ENCODE peak calls at places on chromosomes 6 and 20, in six cellular contexts. E is tibial artery, T is suprapubic skin, G is epithelial cell of proximal tubule, R is mucosa of descending colon, P is ovary. B is an unnamed sample.

GRCh38 chr6:159830481-159831372 is 30.7 kb downstream of the PNLDC1 start:
- DNase-seq in E (no peak), T (no peak), G (no peak), R (no peak), P (no peak), B (no peak)

GRCh38 chr6:159760602-159761057 is 1.2 kb upstream of the ACAT2 start:
- DNase-seq in E (no peak), T (no peak), G (no peak), R (no peak), P (no peak), B (peak)

GRCh38 chr20:137668-138131 is 4.7 kb upstream of the DEFB126 start:
- DNase-seq in E (no peak), T (no peak), G (no peak), R (no peak), P (no peak), B (no peak)

GRCh38 chr6:66897576-66897975 is 1190.5 kb upstream of the EYS start:
- DNase-seq in E (peak), T (no peak), G (no peak), R (no peak), P (no peak), B (no peak)

GRCh38 chr20:9807176-9807575 is 31.7 kb downstream of the PAK5 start:
- DNase-seq in E (no peak), T (no peak), G (no peak), R (no peak), P (no peak), B (no peak)

GRCh38 chr20:17541596-17541995 is 10.4 kb upstream of the BFSP1 start:
- DNase-seq in E (no peak), T (no peak), G (no peak), R (no peak), P (no peak), B (no peak)

GRCh38 chr6:44315506-44315905 is 2.4 kb upstream of the AARS2 start:
- DNase-seq in E (no peak), T (no peak), G (no peak), R (no peak), P (no peak), B (no peak)

GRCh38 chr20:43460172-43460829 is 2.6 kb downstream of the SRSF6 start:
- DNase-seq in E (no peak), T (no peak), G (no peak), R (no peak), P (no peak), B (no peak)

GRCh38 chr6:89734526-89734925 is 85.1 kb downstream of the MDN1 start:
- DNase-seq in E (no peak), T (no peak), G (no peak), R (no peak), P (no peak), B (no peak)

GRCh38 chr6:5525209-5525608 is 263.9 kb downstream of the FARS2 start:
- DNase-seq in E (no peak), T (no peak), G (no peak), R (no peak), P (no peak), B (no peak)

GRCh38 chr20:25259788-25260254 is 11.9 kb downstream of the PYGB start:
- DNase-seq in E (no peak), T (no peak), G (no peak), R (peak), P (no peak), B (no peak)

GRCh38 chr6:27873101-27874030 is 38.8 kb downstream of the OR2B2 start:
- DNase-seq in E (peak), T (peak), G (no peak), R (peak), P (no peak), B (no peak)

DNA sequence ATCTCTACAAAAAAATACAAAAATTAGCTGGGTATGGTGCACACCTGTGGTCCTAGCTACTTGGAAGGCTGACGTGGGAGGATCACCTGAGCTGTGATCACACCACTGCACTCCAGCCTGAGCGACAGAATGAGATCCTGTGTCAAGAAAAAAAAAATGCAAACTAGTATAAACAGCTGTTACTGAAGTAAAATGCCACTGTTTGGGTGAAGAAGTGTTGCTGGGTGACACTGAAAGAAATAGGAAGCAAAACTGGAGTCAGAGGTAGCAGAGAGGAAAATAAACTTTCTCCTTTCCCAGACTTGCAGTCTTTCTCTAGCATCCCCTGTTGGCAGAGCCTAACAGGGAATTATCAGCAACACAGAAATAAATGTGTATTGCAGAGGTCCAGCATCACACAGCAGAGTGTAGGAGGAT is 241.2 kb upstream of the PREP start:
- DNase-seq in E (no peak), T (no peak), G (no peak), R (no peak), P (no peak), B (no peak)
- TF ChIP-seq CTCF in E (no peak), T (no peak), G (no peak), R (no peak), P (no peak), B (peak)

DNA sequence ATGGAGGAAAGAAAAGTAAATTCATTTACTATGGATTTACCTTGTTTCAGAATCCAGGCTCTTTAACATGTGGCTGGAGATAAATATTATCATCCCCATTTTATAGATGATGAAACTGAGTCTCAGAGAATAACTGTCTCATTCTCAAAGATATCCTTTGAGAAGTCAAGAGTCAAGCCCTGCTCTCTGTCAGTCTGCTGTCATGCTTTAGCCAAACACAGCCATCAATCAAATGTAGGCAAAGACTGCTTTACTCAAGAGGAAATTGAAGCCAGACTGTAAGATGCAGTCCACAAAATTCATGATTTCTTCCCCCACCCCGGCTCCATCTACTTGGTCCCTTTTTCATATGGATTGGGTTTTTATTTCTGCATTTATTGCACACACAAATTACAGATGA is 102.8 kb upstream of the TOP1 start:
- DNase-seq in E (no peak), T (no peak), G (no peak), R (no peak), P (no peak), B (no peak)
- H3K4me3 ChIP-seq in E (no peak), T (no peak), G (no peak), R (no peak), P (no peak), B (no peak)

GRCh38 chr6:97069363-97069762 is 144.8 kb downstream of the KLHL32 start:
- DNase-seq in E (no peak), T (no peak), G (no peak), R (no peak), P (no peak), B (no peak)

GRCh38 chr6:97067045-97067444 is 142.5 kb downstream of the KLHL32 start:
- DNase-seq in E (no peak), T (no peak), G (no peak), R (no peak), P (no peak), B (no peak)

GRCh38 chr6:97064578-97064977 is 140.1 kb downstream of the KLHL32 start:
- DNase-seq in E (no peak), T (no peak), G (no peak), R (no peak), P (no peak), B (no peak)

GRCh38 chr6:97066056-97066455 is 141.5 kb downstream of the KLHL32 start:
- DNase-seq in E (no peak), T (no peak), G (no peak), R (no peak), P (no peak), B (no peak)

GRCh38 chr6:97068211-97068610 is 143.7 kb downstream of the KLHL32 start:
- DNase-seq in E (no peak), T (no peak), G (no peak), R (no peak), P (no peak), B (no peak)
- TF ChIP-seq CTCF in E (peak), T (no peak), G (peak), R (no peak), P (no peak), B (peak)

GRCh38 chr6:35955521-35955920 is 34.6 kb upstream of the SRPK1 start:
- DNase-seq in E (no peak), T (no peak), G (no peak), R (no peak), P (no peak), B (no peak)
- H3K4me3 ChIP-seq in E (no peak), T (no peak), G (no peak), R (no peak), P (no peak), B (no peak)

DNA sequence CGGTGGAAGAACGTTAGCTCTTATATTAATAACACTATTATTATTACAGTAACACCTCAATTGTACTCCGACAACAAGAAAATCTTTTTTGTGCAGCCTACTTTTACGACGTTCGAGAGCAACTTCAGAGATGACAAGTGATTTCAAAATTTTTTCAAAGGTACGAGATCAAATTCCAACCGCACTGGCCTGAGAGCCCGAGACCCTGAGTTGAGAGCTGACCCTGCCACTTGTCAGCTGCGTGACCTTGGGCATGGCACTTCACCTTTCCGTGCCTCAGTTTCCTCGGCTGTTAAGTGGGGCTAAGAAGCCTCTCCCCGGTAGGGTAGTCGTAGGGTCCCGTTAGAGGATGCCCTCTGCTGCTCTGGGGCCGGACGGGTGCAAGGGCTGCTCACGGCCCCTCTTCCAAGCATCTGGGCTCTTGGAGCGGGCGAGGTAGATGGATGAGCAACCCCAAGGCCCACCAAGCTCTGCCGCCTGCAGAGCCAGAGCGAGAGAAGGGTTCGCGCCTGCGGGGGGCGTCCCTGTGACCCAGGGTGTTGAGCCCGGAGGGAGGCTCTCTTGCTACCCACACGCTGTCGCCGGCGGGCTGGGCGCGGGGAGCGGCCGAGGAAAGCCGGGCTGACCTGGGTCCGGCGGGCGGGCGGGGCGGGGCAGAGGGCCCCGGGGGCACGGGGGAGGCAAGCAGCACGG is 510 bp downstream of the NDRG3 start:
- DNase-seq in E (no peak), T (peak), G (no peak), R (peak), P (no peak), B (no peak)
- TF ChIP-seq CTCF in E (no peak), T (no peak), G (no peak), R (no peak), P (no peak), B (no peak)

GRCh38 chr6:33428891-33429744 is 9.3 kb downstream of the SYNGAP1 start:
- DNase-seq in E (no peak), T (peak), G (no peak), R (no peak), P (no peak), B (no peak)

GRCh38 chr6:33431880-33432541 is 12.1 kb downstream of the SYNGAP1 start:
- DNase-seq in E (no peak), T (peak), G (no peak), R (no peak), P (no peak), B (no peak)

GRCh38 chr6:33429745-33430042 is 9.8 kb downstream of the SYNGAP1 start:
- DNase-seq in E (no peak), T (no peak), G (no peak), R (no peak), P (no peak), B (no peak)

GRCh38 chr6:33430991-33431879 is 11.4 kb downstream of the SYNGAP1 start:
- DNase-seq in E (no peak), T (no peak), G (no peak), R (peak), P (peak), B (no peak)

GRCh38 chr6:33430334-33430733 is 10.5 kb downstream of the SYNGAP1 start:
- DNase-seq in E (no peak), T (no peak), G (no peak), R (no peak), P (no peak), B (no peak)
- H3K4me3 ChIP-seq in E (no peak), T (no peak), G (no peak), R (no peak), P (no peak), B (no peak)

DNA sequence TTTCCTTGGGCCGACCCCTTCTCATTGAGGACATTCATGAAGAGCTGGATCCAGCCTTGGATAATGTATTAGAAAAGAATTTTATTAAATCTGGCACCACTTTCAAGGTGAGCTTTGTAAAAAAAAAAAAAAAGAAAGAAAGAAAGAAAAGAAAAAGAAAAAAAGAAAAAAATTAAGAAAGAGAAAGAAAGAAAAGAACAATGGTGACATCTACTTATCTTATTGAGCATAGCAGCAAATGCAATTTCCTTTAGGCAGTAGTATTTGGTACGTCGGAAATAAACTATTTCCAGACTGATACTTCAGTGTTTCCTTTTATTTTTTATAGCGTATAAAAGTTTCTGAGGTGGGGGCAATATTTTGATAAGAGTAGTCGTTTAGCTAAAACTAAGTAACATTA is 119.0 kb upstream of the GLP1R start:
- DNase-seq in E (no peak), T (no peak), G (no peak), R (no peak), P (no peak), B (no peak)
- TF ChIP-seq CTCF in E (no peak), T (no peak), G (no peak), R (no peak), P (no peak), B (no peak)

GRCh38 chr6:41641352-41641925 is 3.2 kb downstream of the MDFI start:
- DNase-seq in E (no peak), T (no peak), G (no peak), R (no peak), P (no peak), B (no peak)
- H3K4me3 ChIP-seq in E (no peak), T (no peak), G (no peak), R (no peak), P (no peak), B (no peak)